ENCODE peak calls at places on chromosomes 1 and 21, in seven cellular contexts. One of them, this sample, is unnamed.

GRCh38 chr21:41684381-41685245 is 82.2 kb downstream of the RIPK4 start:
- DNase-seq in HCT116: no peak
- DNase-seq in prostate gland: peak
- DNase-seq in SK-N-SH: no peak
- DNase-seq in GM12878: no peak
- DNase-seq in GM23338: no peak
- DNase-seq in SK-N-MC: no peak
- DNase-seq in this sample: no peak

GRCh38 chr1:11472284-11472683 is 6.7 kb upstream of the DISP3 start:
- DNase-seq in HCT116: no peak
- DNase-seq in prostate gland: no peak
- DNase-seq in SK-N-SH: no peak
- DNase-seq in GM12878: no peak
- DNase-seq in GM23338: no peak
- DNase-seq in SK-N-MC: no peak
- DNase-seq in this sample: no peak

GRCh38 chr1:169326644-169327316 is 40.8 kb downstream of the NME7 start:
- DNase-seq in HCT116: no peak
- DNase-seq in prostate gland: no peak
- DNase-seq in SK-N-SH: no peak
- DNase-seq in GM12878: peak
- DNase-seq in GM23338: no peak
- DNase-seq in SK-N-MC: no peak
- DNase-seq in this sample: no peak

GRCh38 chr1:244605835-244606234 is 47.1 kb upstream of the DESI2 start:
- DNase-seq in HCT116: no peak
- DNase-seq in prostate gland: no peak
- DNase-seq in SK-N-SH: no peak
- DNase-seq in GM12878: no peak
- DNase-seq in GM23338: no peak
- DNase-seq in SK-N-MC: no peak
- DNase-seq in this sample: no peak

GRCh38 chr1:160418483-160418882 is 18.1 kb downstream of the VANGL2 start:
- DNase-seq in HCT116: no peak
- DNase-seq in prostate gland: no peak
- DNase-seq in SK-N-SH: no peak
- DNase-seq in GM12878: no peak
- DNase-seq in GM23338: no peak
- DNase-seq in SK-N-MC: no peak
- DNase-seq in this sample: no peak

GRCh38 chr1:43930168-43930948 is 3.2 kb upstream of the ARTN start:
- DNase-seq in HCT116: peak
- DNase-seq in prostate gland: no peak
- DNase-seq in SK-N-SH: no peak
- DNase-seq in GM12878: no peak
- DNase-seq in GM23338: peak
- DNase-seq in SK-N-MC: peak
- DNase-seq in this sample: no peak

GRCh38 chr1:161367684-161368398 is at the start of gene CFAP126:
- DNase-seq in HCT116: peak
- DNase-seq in prostate gland: peak
- DNase-seq in SK-N-SH: peak
- DNase-seq in GM12878: peak
- DNase-seq in GM23338: peak
- DNase-seq in SK-N-MC: no peak
- DNase-seq in this sample: no peak

GRCh38 chr1:154445040-154445472 is 39.9 kb downstream of the IL6R start:
- DNase-seq in HCT116: no peak
- DNase-seq in prostate gland: no peak
- DNase-seq in SK-N-SH: no peak
- DNase-seq in GM12878: peak
- DNase-seq in GM23338: no peak
- DNase-seq in SK-N-MC: no peak
- DNase-seq in this sample: no peak

GRCh38 chr1:214558002-214558770 is 6.8 kb upstream of the PTPN14 start:
- DNase-seq in HCT116: no peak
- DNase-seq in prostate gland: no peak
- DNase-seq in SK-N-SH: no peak
- DNase-seq in GM12878: no peak
- DNase-seq in GM23338: no peak
- DNase-seq in SK-N-MC: no peak
- DNase-seq in this sample: no peak

DNA sequence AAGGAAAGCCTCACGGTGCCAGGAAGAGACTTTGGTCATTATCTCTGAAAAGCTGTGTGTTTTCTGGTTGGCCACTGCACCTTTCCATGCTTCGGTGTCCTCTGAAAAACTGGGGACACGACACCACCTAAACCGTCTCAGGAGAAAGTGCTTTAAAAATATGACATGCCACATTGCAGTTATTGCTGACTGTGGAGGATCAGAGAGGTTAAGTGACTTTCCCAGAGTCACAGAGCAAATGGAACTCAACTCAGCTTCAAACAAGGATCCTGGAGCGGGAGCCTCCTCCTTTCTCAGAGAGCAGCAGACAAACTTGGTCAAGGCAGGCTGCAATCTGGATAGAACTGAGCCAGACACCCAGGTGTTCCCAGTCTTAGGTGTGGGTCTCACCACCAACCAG is 13.8 kb downstream of the MYOM3 start:
- DNase-seq in HCT116: no peak
- DNase-seq in prostate gland: no peak
- DNase-seq in SK-N-SH: no peak
- DNase-seq in GM12878: no peak
- DNase-seq in GM23338: no peak
- DNase-seq in SK-N-MC: no peak
- DNase-seq in this sample: no peak
- TF ChIP-seq POLR2AphosphoS5 in HCT116: no peak
- TF ChIP-seq POLR2AphosphoS5 in prostate gland: no peak
- TF ChIP-seq POLR2AphosphoS5 in SK-N-SH: no peak
- TF ChIP-seq POLR2AphosphoS5 in GM12878: no peak
- TF ChIP-seq POLR2AphosphoS5 in GM23338: no peak
- TF ChIP-seq POLR2AphosphoS5 in SK-N-MC: no peak
- TF ChIP-seq POLR2AphosphoS5 in this sample: no peak

GRCh38 chr1:22428672-22429071 is 23.0 kb upstream of the ZBTB40 start:
- DNase-seq in HCT116: peak
- DNase-seq in prostate gland: no peak
- DNase-seq in SK-N-SH: peak
- DNase-seq in GM12878: peak
- DNase-seq in GM23338: peak
- DNase-seq in SK-N-MC: no peak
- DNase-seq in this sample: no peak

GRCh38 chr1:22436948-22437347 is 14.7 kb upstream of the ZBTB40 start:
- DNase-seq in HCT116: no peak
- DNase-seq in prostate gland: no peak
- DNase-seq in SK-N-SH: no peak
- DNase-seq in GM12878: no peak
- DNase-seq in GM23338: no peak
- DNase-seq in SK-N-MC: no peak
- DNase-seq in this sample: no peak

GRCh38 chr1:22437573-22437972 is 14.1 kb upstream of the ZBTB40 start:
- DNase-seq in HCT116: no peak
- DNase-seq in prostate gland: no peak
- DNase-seq in SK-N-SH: no peak
- DNase-seq in GM12878: no peak
- DNase-seq in GM23338: no peak
- DNase-seq in SK-N-MC: no peak
- DNase-seq in this sample: no peak

GRCh38 chr1:22431965-22432364 is 19.7 kb upstream of the ZBTB40 start:
- DNase-seq in HCT116: no peak
- DNase-seq in prostate gland: no peak
- DNase-seq in SK-N-SH: no peak
- DNase-seq in GM12878: no peak
- DNase-seq in GM23338: no peak
- DNase-seq in SK-N-MC: no peak
- DNase-seq in this sample: no peak
- H3K4me3 ChIP-seq in HCT116: no peak
- H3K4me3 ChIP-seq in prostate gland: no peak
- H3K4me3 ChIP-seq in SK-N-SH: no peak
- H3K4me3 ChIP-seq in GM12878: no peak
- H3K4me3 ChIP-seq in GM23338: no peak
- H3K4me3 ChIP-seq in SK-N-MC: no peak
- H3K4me3 ChIP-seq in this sample: no peak

GRCh38 chr1:178434360-178434759 is 62.4 kb downstream of the CLEC20A start:
- DNase-seq in HCT116: no peak
- DNase-seq in prostate gland: no peak
- DNase-seq in SK-N-SH: no peak
- DNase-seq in GM12878: no peak
- DNase-seq in GM23338: no peak
- DNase-seq in SK-N-MC: no peak
- DNase-seq in this sample: no peak
- TF ChIP-seq POLR2AphosphoS5 in HCT116: no peak
- TF ChIP-seq POLR2AphosphoS5 in prostate gland: no peak
- TF ChIP-seq POLR2AphosphoS5 in SK-N-SH: no peak
- TF ChIP-seq POLR2AphosphoS5 in GM12878: no peak
- TF ChIP-seq POLR2AphosphoS5 in GM23338: no peak
- TF ChIP-seq POLR2AphosphoS5 in SK-N-MC: no peak
- TF ChIP-seq POLR2AphosphoS5 in this sample: peak

GRCh38 chr1:22700121-22700520 is 10.5 kb upstream of the EPHB2 start:
- DNase-seq in HCT116: no peak
- DNase-seq in prostate gland: no peak
- DNase-seq in SK-N-SH: no peak
- DNase-seq in GM12878: no peak
- DNase-seq in GM23338: no peak
- DNase-seq in SK-N-MC: no peak
- DNase-seq in this sample: no peak

GRCh38 chr1:22694172-22694571 is 16.5 kb upstream of the EPHB2 start:
- DNase-seq in HCT116: no peak
- DNase-seq in prostate gland: no peak
- DNase-seq in SK-N-SH: no peak
- DNase-seq in GM12878: no peak
- DNase-seq in GM23338: no peak
- DNase-seq in SK-N-MC: no peak
- DNase-seq in this sample: no peak

GRCh38 chr1:22699629-22700028 is 11.0 kb upstream of the EPHB2 start:
- DNase-seq in HCT116: no peak
- DNase-seq in prostate gland: no peak
- DNase-seq in SK-N-SH: no peak
- DNase-seq in GM12878: no peak
- DNase-seq in GM23338: no peak
- DNase-seq in SK-N-MC: no peak
- DNase-seq in this sample: no peak

GRCh38 chr1:22691354-22691753 is 19.3 kb upstream of the EPHB2 start:
- DNase-seq in HCT116: no peak
- DNase-seq in prostate gland: no peak
- DNase-seq in SK-N-SH: no peak
- DNase-seq in GM12878: no peak
- DNase-seq in GM23338: no peak
- DNase-seq in SK-N-MC: no peak
- DNase-seq in this sample: no peak

GRCh38 chr1:22696610-22697009 is 14.0 kb upstream of the EPHB2 start:
- DNase-seq in HCT116: no peak
- DNase-seq in prostate gland: no peak
- DNase-seq in SK-N-SH: no peak
- DNase-seq in GM12878: no peak
- DNase-seq in GM23338: no peak
- DNase-seq in SK-N-MC: no peak
- DNase-seq in this sample: no peak
- H3K4me3 ChIP-seq in HCT116: no peak
- H3K4me3 ChIP-seq in prostate gland: no peak
- H3K4me3 ChIP-seq in SK-N-SH: no peak
- H3K4me3 ChIP-seq in GM12878: no peak
- H3K4me3 ChIP-seq in GM23338: no peak
- H3K4me3 ChIP-seq in SK-N-MC: no peak
- H3K4me3 ChIP-seq in this sample: no peak

GRCh38 chr1:247110627-247111258 is 6.6 kb upstream of the ZNF669 start:
- DNase-seq in HCT116: no peak
- DNase-seq in prostate gland: no peak
- DNase-seq in SK-N-SH: no peak
- DNase-seq in GM12878: no peak
- DNase-seq in GM23338: peak
- DNase-seq in SK-N-MC: no peak
- DNase-seq in this sample: no peak
- TF ChIP-seq POLR2AphosphoS5 in HCT116: no peak
- TF ChIP-seq POLR2AphosphoS5 in prostate gland: no peak
- TF ChIP-seq POLR2AphosphoS5 in SK-N-SH: no peak
- TF ChIP-seq POLR2AphosphoS5 in GM12878: no peak
- TF ChIP-seq POLR2AphosphoS5 in GM23338: no peak
- TF ChIP-seq POLR2AphosphoS5 in SK-N-MC: no peak
- TF ChIP-seq POLR2AphosphoS5 in this sample: no peak